ENCODE peak calls at places on chromosomes 5 and 9, in eight cellular contexts. W is hepatocyte, S is endothelial cell, G is BJ, U is nephron progenitor cell, L is tibial nerve, P is thoracic aorta, Y is LNCaP clone FGC. H is an unnamed sample.

GRCh38 chr5:43619911-43620310 is 16.9 kb downstream of the NNT start:
- DNase-seq in W (no peak), S (no peak), G (no peak), U (no peak), L (no peak), P (no peak), Y (no peak), H (no peak)

GRCh38 chr5:139711067-139711851 is 63.1 kb downstream of the CXXC5 start:
- DNase-seq in W (peak; percentile 55), S (peak; percentile 57), G (no peak), U (peak; percentile 81), L (no peak), P (no peak), Y (no peak), H (peak; percentile 92)

GRCh38 chr9:133065070-133065388 is 3.2 kb downstream of the CEL start:
- DNase-seq in W (no peak), S (no peak), G (no peak), U (no peak), L (no peak), P (no peak), Y (no peak), H (no peak)

GRCh38 chr5:172524573-172525021 is 70.3 kb upstream of the SH3PXD2B start:
- DNase-seq in W (no peak), S (no peak), G (no peak), U (no peak), L (no peak), P (no peak), Y (no peak), H (peak; percentile 73)

GRCh38 chr9:114677418-114677817 is 4.6 kb downstream of the TEX48 start:
- DNase-seq in W (peak; percentile 92), S (no peak), G (peak; percentile 98), U (no peak), L (no peak), P (peak; percentile 15), Y (no peak), H (peak; percentile 92)

GRCh38 chr9:136996361-136997281 is at the start of gene CLIC3:
- DNase-seq in W (peak; percentile 70), S (no peak), G (no peak), U (peak; percentile 40), L (no peak), P (no peak), Y (no peak), H (no peak)

GRCh38 chr9:127185181-127185580 is 62.7 kb upstream of the ANGPTL2 start:
- DNase-seq in W (no peak), S (no peak), G (no peak), U (no peak), L (no peak), P (no peak), Y (no peak), H (no peak)

GRCh38 chr5:180401236-180401907 is 48.2 kb upstream of the GFPT2 start:
- DNase-seq in W (no peak), S (no peak), G (no peak), U (no peak), L (no peak), P (no peak), Y (no peak), H (no peak)

GRCh38 chr5:75824323-75824722 is 107.1 kb upstream of the POC5 start:
- DNase-seq in W (no peak), S (no peak), G (no peak), U (no peak), L (no peak), P (no peak), Y (no peak), H (no peak)

GRCh38 chr9:34275811-34276210 is 53.3 kb downstream of the KIF24 start:
- DNase-seq in W (no peak), S (no peak), G (no peak), U (no peak), L (no peak), P (no peak), Y (no peak), H (peak; percentile 19)

GRCh38 chr5:72256536-72256935 is 63.5 kb downstream of the MRPS27 start:
- DNase-seq in W (no peak), S (no peak), G (no peak), U (no peak), L (no peak), P (no peak), Y (no peak), H (no peak)

GRCh38 chr9:108521063-108521462 is 334.7 kb downstream of the ACTL7B start:
- DNase-seq in W (no peak), S (no peak), G (no peak), U (no peak), L (no peak), P (no peak), Y (no peak), H (no peak)

GRCh38 chr5:9207820-9208418 is 338.0 kb downstream of the SEMA5A start:
- DNase-seq in W (peak; percentile 68), S (no peak), G (no peak), U (no peak), L (peak; percentile 16), P (no peak), Y (peak; percentile 25), H (no peak)

GRCh38 chr5:71986101-71986500 is 121.2 kb upstream of the MAP1B start:
- DNase-seq in W (no peak), S (no peak), G (no peak), U (no peak), L (no peak), P (no peak), Y (no peak), H (no peak)

GRCh38 chr9:72701510-72701909 is 180.1 kb downstream of the TMC1 start:
- DNase-seq in W (no peak), S (no peak), G (no peak), U (no peak), L (no peak), P (no peak), Y (no peak), H (no peak)

GRCh38 chr9:72704688-72705375 is 183.4 kb downstream of the TMC1 start:
- DNase-seq in W (no peak), S (no peak), G (no peak), U (no peak), L (no peak), P (no peak), Y (no peak), H (no peak)

DNA sequence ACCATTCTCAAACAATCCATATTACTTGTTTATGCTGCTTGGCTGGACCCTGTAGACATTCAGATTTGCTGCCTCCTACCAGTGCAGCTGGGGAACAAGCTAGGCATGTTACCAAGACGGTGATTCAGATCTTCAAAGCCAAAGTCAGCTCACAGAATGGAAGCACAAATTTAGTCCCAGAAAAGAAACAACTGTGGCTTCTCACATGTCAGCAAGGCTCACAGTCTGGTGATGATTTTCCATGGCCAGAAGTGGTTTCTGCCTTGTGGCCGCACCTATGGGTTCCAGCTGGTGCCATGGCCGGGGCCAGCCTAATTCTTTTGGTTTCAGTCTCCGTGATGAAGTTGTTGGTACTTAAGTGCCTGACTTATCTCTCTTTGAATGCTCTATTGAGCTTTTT is 182.2 kb downstream of the TMC1 start:
- DNase-seq in W (no peak), S (no peak), G (no peak), U (no peak), L (no peak), P (no peak), Y (no peak), H (no peak)
- TF ChIP-seq CTCF in W (no peak), S (no peak), G (no peak), U (no peak), L (no peak), P (no peak), Y (no peak), H (no peak)

GRCh38 chr5:133121611-133122150 is 69.9 kb downstream of the HSPA4 start:
- DNase-seq in W (no peak), S (no peak), G (no peak), U (no peak), L (no peak), P (no peak), Y (no peak), H (peak; percentile 79)

GRCh38 chr5:133123297-133123696 is 71.5 kb downstream of the HSPA4 start:
- DNase-seq in W (no peak), S (no peak), G (no peak), U (no peak), L (no peak), P (no peak), Y (no peak), H (peak; percentile 46)

GRCh38 chr5:133121080-133121479 is 69.3 kb downstream of the HSPA4 start:
- DNase-seq in W (no peak), S (no peak), G (no peak), U (no peak), L (no peak), P (no peak), Y (no peak), H (no peak)

GRCh38 chr5:133124891-133125290 is 73.1 kb downstream of the HSPA4 start:
- DNase-seq in W (no peak), S (no peak), G (no peak), U (no peak), L (no peak), P (no peak), Y (no peak), H (peak; percentile 21)

GRCh38 chr5:133122711-133123110 is 70.9 kb downstream of the HSPA4 start:
- DNase-seq in W (no peak), S (no peak), G (no peak), U (no peak), L (no peak), P (no peak), Y (no peak), H (peak; percentile 71)
- TF ChIP-seq CTCF in W (no peak), S (no peak), G (no peak), U (no peak), L (no peak), P (no peak), Y (no peak), H (no peak)

DNA sequence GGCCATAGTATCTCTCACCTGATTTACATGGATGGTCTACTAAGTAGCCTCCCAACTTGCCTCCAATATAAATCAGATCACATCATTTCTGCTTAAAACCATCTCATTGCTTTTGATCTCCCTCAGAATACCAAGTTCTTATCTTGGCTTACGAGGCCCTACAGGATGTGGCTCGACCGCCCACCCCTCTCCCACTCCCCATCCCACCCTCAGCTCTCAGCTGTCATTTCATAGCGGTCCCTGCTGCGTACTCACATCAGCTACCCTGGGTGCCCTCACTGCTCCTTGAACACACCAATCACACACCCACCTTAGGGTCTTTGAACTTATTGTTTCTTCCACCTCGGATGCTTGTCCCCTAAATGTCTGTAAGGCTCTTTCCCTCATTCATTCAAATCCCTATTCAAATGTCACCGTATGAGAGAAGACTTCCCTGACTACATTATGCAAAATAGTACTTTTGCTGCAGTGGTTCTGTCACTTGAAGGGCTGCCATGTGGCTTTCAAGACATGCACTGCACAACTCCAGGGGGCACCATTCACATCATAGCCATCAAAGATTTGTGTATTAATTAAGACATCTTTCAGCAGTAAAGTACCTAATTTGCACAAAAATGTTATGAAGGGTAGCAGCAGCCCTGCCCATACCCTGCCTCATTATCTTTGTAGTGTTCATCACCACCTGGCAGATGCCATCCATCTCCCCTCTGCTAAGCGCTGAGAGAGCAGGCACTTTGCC is 171.1 kb downstream of the ENC1 start:
- DNase-seq in W (no peak), S (no peak), G (no peak), U (no peak), L (no peak), P (no peak), Y (no peak), H (no peak)
- TF ChIP-seq CTCF in W (no peak), S (no peak), G (no peak), U (no peak), L (no peak), P (no peak), Y (no peak), H (no peak)

GRCh38 chr5:100479079-100479688 is 56.0 kb upstream of the FAM174A start:
- DNase-seq in W (peak; percentile 54), S (no peak), G (no peak), U (no peak), L (no peak), P (no peak), Y (peak; percentile 15), H (no peak)
- TF ChIP-seq CTCF in W (peak; percentile 54), S (no peak), G (peak; percentile 24), U (peak; percentile 37), L (peak; percentile 10), P (no peak), Y (peak; percentile 83), H (peak; percentile 51)

H was measured in osteocyte.